ENCODE peak calls at places on chromosomes 16 and 17, in nine cellular contexts. Q is SW 1271, J is GM06990, W is testis, O is skeletal muscle cell, L is T-helper 17 cell, E is A549, P is neural progenitor cell, F is NCI-H2081 treated with DMSO at 0.1 percent for 48 hours. N is an unnamed sample.

GRCh38 chr17:36657763-36658490 is 56.5 kb downstream of the MRM1 start:
- DNase-seq in W (peak; percentile 51), L (no peak), O (no peak), F (no peak), E (no peak), Q (no peak), J (no peak), P (peak; percentile 76), N (no peak)

GRCh38 chr16:74322301-74322710 is 25.7 kb downstream of the PSMD7 start:
- DNase-seq in W (no peak), F (no peak), P (no peak), J (no peak), E (no peak), Q (no peak), L (no peak), O (no peak), N (no peak)

GRCh38 chr17:40225151-40225550 is 6.0 kb downstream of the WIPF2 start:
- DNase-seq in W (no peak), P (no peak), Q (no peak), F (no peak), E (no peak), O (no peak), L (no peak), J (no peak), N (no peak)

GRCh38 chr16:56580391-56581048 is 8.8 kb upstream of the MT3 start:
- DNase-seq in O (no peak), J (no peak), F (no peak), Q (no peak), E (no peak), W (no peak), P (no peak), L (no peak), N (no peak)

GRCh38 chr16:24689128-24689527 is 40.3 kb upstream of the TNRC6A start:
- DNase-seq in E (peak; percentile 60), P (peak; percentile 63), Q (peak; percentile 57), O (no peak), W (peak; percentile 58), F (no peak), J (no peak), L (no peak), N (peak; percentile 8)

GRCh38 chr17:60361889-60362288 is 30.0 kb downstream of the USP32 start:
- DNase-seq in P (no peak), J (no peak), Q (no peak), W (no peak), F (no peak), O (no peak), L (no peak), E (no peak), N (no peak)

GRCh38 chr17:237406-237955 is 56.0 kb upstream of the DOC2B start:
- DNase-seq in E (no peak), Q (no peak), L (no peak), J (no peak), W (no peak), F (no peak), P (peak; percentile 52), O (no peak), N (no peak)

GRCh38 chr17:57739402-57740224 is 5.5 kb downstream of the CCDC182 start:
- DNase-seq in P (peak; percentile 73), W (no peak), L (no peak), J (no peak), F (no peak), E (peak; percentile 54), Q (no peak), O (no peak), N (no peak)

GRCh38 chr17:39769974-39770587 is 32.3 kb downstream of the GRB7 start:
- DNase-seq in J (peak; percentile 82), F (peak; percentile 69), E (no peak), L (peak; percentile 47), Q (peak; percentile 22), P (no peak), W (no peak), O (no peak), N (no peak)

GRCh38 chr17:31216053-31216751 is 80.8 kb downstream of the OMG start:
- DNase-seq in O (peak; percentile 55), Q (peak; percentile 48), L (no peak), W (no peak), P (peak; percentile 60), E (peak; percentile 23), F (no peak), J (peak; percentile 6), N (peak; percentile 15)

GRCh38 chr16:56367764-56368163 is 57.6 kb downstream of the AMFR start:
- DNase-seq in J (no peak), Q (no peak), W (no peak), L (no peak), O (no peak), P (no peak), F (no peak), E (no peak), N (no peak)

GRCh38 chr17:72598705-72599104 is 477.9 kb downstream of the SOX9 start:
- DNase-seq in F (no peak), P (no peak), W (no peak), E (no peak), Q (no peak), J (no peak), O (no peak), L (no peak), N (no peak)

GRCh38 chr17:78125138-78125913 is 3.2 kb downstream of the TMC6 start:
- DNase-seq in W (no peak), L (no peak), Q (no peak), J (peak; percentile 69), P (no peak), O (no peak), E (no peak), F (no peak), N (no peak)

GRCh38 chr17:49528966-49529365 is 33.9 kb downstream of the NGFR start:
- DNase-seq in F (no peak), W (no peak), L (no peak), J (no peak), E (no peak), Q (no peak), P (no peak), O (no peak), N (no peak)